ENCODE peak calls at places on chromosomes 7 and 10, in eight cellular contexts. P is stimulated activated CD8-positive, alpha-beta memory T cell treated with anti-CD3 and anti-CD28 coated beads, Interleukin-4, amount 100 ng/mL, for 24 hours; Y is Daoy; N is activated CD8-positive, alpha-beta memory T cell treated with anti-CD3 and anti-CD28 coated beads for 4 hours; D is amygdala; H is HS-5; T is gastrocnemius medialis; E is HEK293T. O is an unnamed sample.

GRCh38 chr7:55344840-55345239 is 20.3 kb upstream of the LANCL2 start:
- DNase-seq in P (no peak), Y (no peak), N (no peak), D (no peak), H (no peak), T (no peak), E (no peak), O (no peak)

GRCh38 chr7:24974026-24974832 is 5.7 kb downstream of the OSBPL3 start:
- DNase-seq in P (no peak), Y (no peak), N (no peak), D (no peak), H (no peak), T (no peak), E (no peak), O (no peak)

GRCh38 chr10:19046709-19047108 is 1.9 kb upstream of the MALRD1 start:
- DNase-seq in P (no peak), Y (no peak), N (no peak), D (no peak), H (no peak), T (no peak), E (no peak), O (no peak)

GRCh38 chr7:143354965-143355364 is 7.5 kb downstream of the FAM131B start:
- DNase-seq in P (no peak), Y (no peak), N (no peak), D (no peak), H (no peak), T (no peak), E (no peak), O (no peak)

GRCh38 chr10:88896336-88897018 is 16.4 kb downstream of the STAMBPL1 start:
- DNase-seq in P (no peak), Y (peak), N (no peak), D (no peak), H (no peak), T (no peak), E (no peak), O (no peak)

GRCh38 chr7:69814421-69814962 is 216.2 kb downstream of the AUTS2 start:
- DNase-seq in P (no peak), Y (no peak), N (no peak), D (peak), H (no peak), T (no peak), E (no peak), O (no peak)

GRCh38 chr10:283916-284356 is 148.7 kb downstream of the ZMYND11 start:
- DNase-seq in P (peak), Y (no peak), N (no peak), D (no peak), H (no peak), T (no peak), E (no peak), O (no peak)

GRCh38 chr10:84296071-84296981 is 32.1 kb upstream of the CCSER2 start:
- DNase-seq in P (no peak), Y (peak), N (no peak), D (no peak), H (no peak), T (no peak), E (no peak), O (no peak)

GRCh38 chr10:98172073-98172472 is 37.6 kb downstream of the R3HCC1L start:
- DNase-seq in P (no peak), Y (no peak), N (no peak), D (no peak), H (no peak), T (peak), E (no peak), O (no peak)